ENCODE peak calls at places on chromosomes 11 and 22, in five cellular contexts. R, A, D, Y and V are unnamed samples.

GRCh38 chr11:124069429-124070401 is 28.6 kb upstream of the OR10G7 start:
- DNase-seq in R (no peak), A (no peak), D (peak), Y (peak), V (peak)

GRCh38 chr11:1194977-1195689 is 27.7 kb upstream of the MUC5B start:
- DNase-seq in R (peak), A (no peak), D (no peak), Y (peak), V (peak)

GRCh38 chr11:81963018-81963417 is 770.6 kb downstream of the FAM181B start:
- DNase-seq in R (no peak), A (no peak), D (no peak), Y (no peak), V (no peak)

GRCh38 chr11:45732343-45732742 is 66.9 kb upstream of the CHST1 start:
- DNase-seq in R (no peak), A (no peak), D (no peak), Y (no peak), V (no peak)

GRCh38 chr22:44204937-44205712 is 24.4 kb downstream of the PARVG start:
- DNase-seq in R (peak), A (no peak), D (no peak), Y (no peak), V (no peak)

GRCh38 chr11:47332791-47333525 is 19.5 kb downstream of the MYBPC3 start:
- DNase-seq in R (no peak), A (no peak), D (no peak), Y (peak), V (no peak)

GRCh38 chr11:126512741-126513715 is 157.5 kb downstream of the ST3GAL4 start:
- DNase-seq in R (no peak), A (no peak), D (no peak), Y (peak), V (no peak)

GRCh38 chr11:18722293-18722637 is 3.7 kb downstream of the IGSF22 start:
- DNase-seq in R (no peak), A (no peak), D (no peak), Y (no peak), V (no peak)

GRCh38 chr11:44775366-44776356 is 48.9 kb downstream of the TSPAN18 start:
- DNase-seq in R (peak), A (no peak), D (no peak), Y (peak), V (peak)

GRCh38 chr11:13337986-13338436 is 60.4 kb downstream of the BMAL1 start:
- DNase-seq in R (no peak), A (no peak), D (peak), Y (no peak), V (no peak)

GRCh38 chr22:43225609-43226008 is 38.7 kb upstream of the TTLL12 start:
- DNase-seq in R (no peak), A (no peak), D (no peak), Y (no peak), V (no peak)

GRCh38 chr11:71252782-71253730 is 679 bp upstream of the SHANK2 start:
- DNase-seq in R (no peak), A (no peak), D (no peak), Y (no peak), V (no peak)

GRCh38 chr11:67261635-67261941 is 4.7 kb upstream of the GRK2 start:
- DNase-seq in R (no peak), A (no peak), D (no peak), Y (no peak), V (no peak)

GRCh38 chr22:22657712-22658111 is 13.3 kb downstream of the GGTLC2 start:
- DNase-seq in R (no peak), A (no peak), D (no peak), Y (no peak), V (no peak)

GRCh38 chr22:39384750-39385480 is 14.7 kb upstream of the TAB1 start:
- DNase-seq in R (no peak), A (no peak), D (no peak), Y (no peak), V (no peak)

GRCh38 chr22:44128961-44129613 is 51.6 kb upstream of the PARVG start:
- DNase-seq in R (no peak), A (no peak), D (no peak), Y (peak), V (no peak)

GRCh38 chr11:47062736-47063135 is 113.9 kb downstream of the ARFGAP2 start:
- DNase-seq in R (no peak), A (no peak), D (no peak), Y (no peak), V (no peak)

GRCh38 chr11:11567862-11568650 is 53.7 kb downstream of the GALNT18 start:
- DNase-seq in R (no peak), A (no peak), D (no peak), Y (no peak), V (no peak)

GRCh38 chr11:58813693-58814092 is 30.8 kb downstream of the GLYATL2 start:
- DNase-seq in R (no peak), A (no peak), D (no peak), Y (no peak), V (no peak)

GRCh38 chr11:2713069-2713468 is 13.3 kb upstream of the KCNQ1OT1 start:
- DNase-seq in R (no peak), A (no peak), D (no peak), Y (no peak), V (no peak)

DNA sequence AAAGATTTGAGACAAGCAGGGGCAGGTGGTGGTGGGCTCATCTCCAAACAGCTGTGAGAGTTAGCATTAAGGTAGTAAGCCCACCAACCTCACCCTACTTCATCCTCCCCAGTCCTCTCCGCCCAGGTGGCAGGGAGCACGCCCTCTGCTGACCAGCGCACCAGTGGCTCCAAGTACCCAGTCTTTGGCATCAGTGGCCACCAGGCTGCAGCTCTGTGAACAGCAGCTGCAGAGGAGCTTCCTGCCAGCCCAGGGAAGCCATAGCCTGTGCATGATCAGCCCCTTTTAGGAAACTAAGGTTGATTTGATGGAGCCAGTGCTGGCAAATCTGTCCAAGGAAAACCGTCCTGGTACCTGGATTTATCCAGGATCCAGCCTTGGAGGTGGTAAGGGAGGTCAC is 21.7 kb downstream of the CAVIN3 start:
- DNase-seq in R (no peak), A (no peak), D (no peak), Y (no peak), V (no peak)
- TF ChIP-seq CTCF in R (peak), A (peak), D (peak), Y (no peak), V (peak)

GRCh38 chr22:37316405-37316804 is 34.1 kb downstream of the CYTH4 start:
- DNase-seq in R (no peak), A (no peak), D (no peak), Y (no peak), V (no peak)

GRCh38 chr22:37316875-37317371 is 34.6 kb downstream of the CYTH4 start:
- DNase-seq in R (peak), A (no peak), D (no peak), Y (peak), V (peak)

GRCh38 chr22:37317698-37318210 is 35.4 kb downstream of the CYTH4 start:
- DNase-seq in R (no peak), A (no peak), D (no peak), Y (no peak), V (no peak)

GRCh38 chr22:37319469-37319868 is 37.2 kb downstream of the CYTH4 start:
- DNase-seq in R (no peak), A (no peak), D (no peak), Y (no peak), V (no peak)

GRCh38 chr22:37318255-37319109 is 36.2 kb downstream of the CYTH4 start:
- DNase-seq in R (no peak), A (no peak), D (no peak), Y (no peak), V (no peak)
- TF ChIP-seq CTCF in R (no peak), A (no peak), D (no peak), Y (no peak), V (no peak)

GRCh38 chr22:23858484-23858815 is 775 bp downstream of the SLC2A11 start:
- DNase-seq in R (no peak), A (no peak), D (no peak), Y (no peak), V (no peak)

GRCh38 chr22:23856721-23857605 is 712 bp upstream of the SLC2A11 start:
- DNase-seq in R (no peak), A (no peak), D (peak), Y (peak), V (no peak)

GRCh38 chr22:23862103-23862502 is 4.4 kb downstream of the SLC2A11 start:
- DNase-seq in R (no peak), A (no peak), D (no peak), Y (peak), V (peak)

GRCh38 chr22:23859201-23859600 is 1.5 kb downstream of the SLC2A11 start:
- DNase-seq in R (no peak), A (no peak), D (no peak), Y (no peak), V (no peak)

DNA sequence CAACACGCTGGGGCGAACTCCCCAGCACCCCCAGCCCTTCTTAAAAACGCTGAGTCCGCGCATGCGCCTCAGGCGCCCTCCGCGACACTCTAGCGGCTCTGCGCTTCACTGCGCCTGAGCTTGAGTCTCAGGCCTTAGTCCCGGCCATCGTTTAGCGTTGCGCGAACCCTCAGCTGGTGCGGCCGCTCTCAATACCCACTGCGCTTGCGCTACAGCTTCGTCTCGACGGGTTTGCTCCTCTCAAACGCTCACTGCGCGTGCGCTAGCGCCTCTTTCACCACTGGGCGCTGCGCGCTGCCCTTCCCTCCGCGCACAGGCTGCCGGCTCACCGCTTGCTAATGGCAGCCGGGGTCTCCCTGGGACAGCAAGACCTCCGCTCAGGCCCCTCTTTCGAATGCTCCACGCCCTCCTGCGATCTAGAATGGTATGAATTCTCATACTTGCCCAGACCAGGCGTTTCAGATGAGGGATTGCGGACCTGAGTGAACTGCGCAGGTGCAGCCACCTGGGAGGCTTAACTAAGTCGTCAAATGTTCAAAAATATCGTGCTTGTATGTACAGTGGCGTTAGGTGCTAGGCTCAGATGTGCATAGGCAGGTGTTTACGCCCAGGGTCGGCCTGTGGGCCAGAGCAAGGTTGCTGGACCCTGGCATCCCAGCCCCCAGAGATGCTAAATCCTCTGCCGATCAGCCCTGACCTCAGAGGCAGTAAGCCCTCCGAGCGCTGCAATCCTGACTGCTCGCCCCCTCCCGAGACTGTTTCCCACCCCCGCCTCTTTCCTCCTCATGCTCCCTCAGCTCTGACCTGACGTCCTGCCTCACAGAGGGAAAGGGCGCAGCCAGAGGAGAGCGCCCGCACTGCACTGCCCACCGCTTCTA is at the start of gene SLC2A11:
- DNase-seq in R (peak), A (peak), D (peak), Y (peak), V (peak)
- TF ChIP-seq CTCF in R (no peak), A (peak), D (peak), Y (peak), V (no peak)

GRCh38 chr11:35609656-35610055 is 8.6 kb upstream of the FJX1 start:
- DNase-seq in R (no peak), A (no peak), D (no peak), Y (no peak), V (no peak)
- TF ChIP-seq CTCF in R (no peak), A (no peak), D (no peak), Y (no peak), V (no peak)

GRCh38 chr22:35894464-35894878 is 134.2 kb downstream of the RBFOX2 start:
- DNase-seq in R (peak), A (peak), D (no peak), Y (no peak), V (no peak)
- TF ChIP-seq CTCF in R (peak), A (peak), D (no peak), Y (no peak), V (no peak)

GRCh38 chr22:30649430-30650007 is 13.9 kb downstream of the SLC35E4 start:
- DNase-seq in R (peak), A (no peak), D (no peak), Y (no peak), V (peak)
- TF ChIP-seq CTCF in R (no peak), A (no peak), D (no peak), Y (no peak), V (no peak)

GRCh38 chr22:41301085-41302015 is at the start of gene ZC3H7B:
- DNase-seq in R (peak), A (peak), D (no peak), Y (peak), V (peak)
- TF ChIP-seq CTCF in R (peak), A (peak), D (peak), Y (peak), V (peak)

GRCh38 chr11:100525635-100526034 is 161.5 kb upstream of the ARHGAP42 start:
- DNase-seq in R (no peak), A (no peak), D (no peak), Y (no peak), V (no peak)
- TF ChIP-seq CTCF in R (no peak), A (no peak), D (no peak), Y (no peak), V (peak)

GRCh38 chr11:64251986-64252837 is 882 bp downstream of the PLCB3 start:
- DNase-seq in R (no peak), A (no peak), D (no peak), Y (no peak), V (peak)
- TF ChIP-seq CTCF in R (peak), A (peak), D (peak), Y (peak), V (peak)

DNA sequence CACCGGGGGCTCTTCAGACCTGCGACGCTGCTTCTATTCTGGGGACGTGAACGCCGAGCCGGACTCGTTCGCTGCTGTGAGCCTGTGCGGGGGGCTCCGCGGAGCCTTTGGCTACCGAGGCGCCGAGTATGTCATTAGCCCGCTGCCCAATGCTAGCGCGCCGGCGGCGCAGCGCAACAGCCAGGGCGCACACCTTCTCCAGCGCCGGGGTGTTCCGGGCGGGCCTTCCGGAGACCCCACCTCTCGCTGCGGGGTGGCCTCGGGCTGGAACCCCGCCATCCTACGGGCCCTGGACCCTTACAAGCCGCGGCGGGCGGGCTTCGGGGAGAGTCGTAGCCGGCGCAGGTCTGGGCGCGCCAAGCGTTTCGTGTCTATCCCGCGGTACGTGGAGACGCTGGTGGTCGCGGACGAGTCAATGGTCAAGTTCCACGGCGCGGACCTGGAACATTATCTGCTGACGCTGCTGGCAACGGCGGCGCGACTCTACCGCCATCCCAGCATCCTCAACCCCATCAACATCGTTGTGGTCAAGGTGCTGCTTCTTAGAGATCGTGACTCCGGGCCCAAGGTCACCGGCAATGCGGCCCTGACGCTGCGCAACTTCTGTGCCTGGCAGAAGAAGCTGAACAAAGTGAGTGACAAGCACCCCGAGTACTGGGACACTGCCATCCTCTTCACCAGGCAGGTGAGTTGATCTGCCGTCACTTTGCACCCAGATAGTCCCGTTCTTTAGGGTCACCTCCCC is 973 bp downstream of the ADAMTS15 start:
- DNase-seq in R (no peak), A (no peak), D (no peak), Y (no peak), V (no peak)
- TF ChIP-seq CTCF in R (no peak), A (no peak), D (no peak), Y (no peak), V (no peak)